ENCODE peak calls at places on chromosomes 6 and 20, in seven cellular contexts. S, M, F, D, R, O and U are unnamed samples.
A peak's percentile ranks its signal among the peaks of the same experiment; 100 is the strongest.

GRCh38 chr6:144566868-144567615 is 281.9 kb downstream of the UTRN start:
- DNase-seq in S (no peak), M (no peak), F (no peak), D (no peak), R (no peak), O (no peak), U (no peak)

GRCh38 chr6:141764388-141764787 is 368.3 kb upstream of the GJE1 start:
- DNase-seq in S (no peak), M (no peak), F (no peak), D (no peak), R (no peak), O (no peak), U (no peak)

GRCh38 chr6:20159781-20160540 is 52.3 kb downstream of the MBOAT1 start:
- DNase-seq in S (no peak), M (no peak), F (no peak), D (no peak), R (no peak), O (no peak), U (no peak)

GRCh38 chr6:44504321-44504761 is 116.8 kb downstream of the CDC5L start:
- DNase-seq in S (no peak), M (no peak), F (no peak), D (no peak), R (peak; percentile 63), O (no peak), U (no peak)

GRCh38 chr6:77467038-77467437 is 3.7 kb upstream of the HTR1B start:
- DNase-seq in S (no peak), M (no peak), F (no peak), D (no peak), R (peak; percentile 31), O (no peak), U (no peak)

GRCh38 chr20:10349118-10349517 is 84.9 kb downstream of the MKKS start:
- DNase-seq in S (no peak), M (no peak), F (no peak), D (no peak), R (no peak), O (no peak), U (no peak)

GRCh38 chr6:105790635-105791034 is 295.5 kb upstream of the PRDM1 start:
- DNase-seq in S (no peak), M (no peak), F (no peak), D (no peak), R (no peak), O (no peak), U (no peak)

GRCh38 chr6:33961686-33962085 is 157.9 kb upstream of the MLN start:
- DNase-seq in S (no peak), M (peak; percentile 21), F (no peak), D (no peak), R (no peak), O (no peak), U (no peak)

GRCh38 chr6:39941820-39942219 is 7.6 kb upstream of the MOCS1 start:
- DNase-seq in S (no peak), M (no peak), F (no peak), D (no peak), R (no peak), O (no peak), U (no peak)

GRCh38 chr6:83252717-83253116 is 59.6 kb downstream of the RWDD2A start:
- DNase-seq in S (no peak), M (no peak), F (no peak), D (no peak), R (peak; percentile 72), O (no peak), U (no peak)

GRCh38 chr20:51512645-51513044 is 29.9 kb downstream of the NFATC2 start:
- DNase-seq in S (no peak), M (no peak), F (no peak), D (no peak), R (no peak), O (no peak), U (no peak)

GRCh38 chr6:12769556-12770255 is 53.1 kb downstream of the PHACTR1 start:
- DNase-seq in S (no peak), M (no peak), F (no peak), D (no peak), R (no peak), O (no peak), U (no peak)

DNA sequence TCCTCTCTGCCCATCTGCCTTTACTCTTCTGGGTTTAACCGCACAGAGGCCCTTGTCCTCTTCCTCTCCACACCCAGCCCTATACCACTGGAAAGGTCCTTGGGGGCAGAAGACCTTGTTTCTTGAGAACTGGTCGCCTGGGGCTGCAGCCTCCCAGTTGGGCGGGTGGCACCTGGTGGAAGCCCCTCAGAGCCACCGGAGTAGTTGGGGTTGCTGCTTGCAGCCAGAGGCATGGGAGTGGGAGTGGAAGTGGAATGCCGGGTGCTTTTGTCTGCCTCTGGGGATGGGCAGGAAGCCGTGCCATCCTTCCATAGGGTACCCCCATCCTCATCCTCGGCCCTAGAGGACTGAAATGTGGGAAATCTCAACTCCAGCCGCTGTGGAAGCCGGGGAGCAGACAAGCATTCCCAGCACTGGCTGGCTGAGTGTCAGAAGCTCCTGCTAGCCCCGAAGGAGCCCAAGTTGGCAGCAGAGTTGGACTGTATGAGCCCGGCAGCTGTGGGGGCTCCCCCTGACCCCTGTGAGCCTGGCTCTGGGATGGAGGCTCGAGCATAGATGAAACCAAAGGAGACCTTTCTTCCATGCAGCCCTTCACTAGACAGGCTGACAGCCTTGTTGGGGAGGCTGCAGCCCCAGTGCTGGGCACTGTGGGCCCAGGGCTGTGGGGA is 1.2 kb downstream of the VSTM2L start:
- DNase-seq in S (no peak), M (no peak), F (no peak), D (no peak), R (no peak), O (no peak), U (no peak)
- H3K4me1 ChIP-seq in S (no peaks in the 10 kb centered on the region), M (peaks cover 8% of the 10 kb centered on the region), F (peaks cover 14% of the 10 kb centered on the region), D (no peaks in the 10 kb centered on the region), R (peaks cover 3% of the 10 kb centered on the region), O (peaks cover 26% of the 10 kb centered on the region), U (no peaks in the 10 kb centered on the region)

GRCh38 chr6:1394591-1395463 is 5.5 kb downstream of the FOXF2 start:
- DNase-seq in S (no peak), M (peak; percentile 24), F (no peak), D (no peak), R (peak; percentile 66), O (no peak), U (no peak)
- H3K4me3 ChIP-seq in S (no peak overlapping the region), M (no peak overlapping the region), F (no peak overlapping the region), D (no peak overlapping the region), R (peak overlapping the region; percentile 99), O (no peak overlapping the region), U (no peak overlapping the region)

DNA sequence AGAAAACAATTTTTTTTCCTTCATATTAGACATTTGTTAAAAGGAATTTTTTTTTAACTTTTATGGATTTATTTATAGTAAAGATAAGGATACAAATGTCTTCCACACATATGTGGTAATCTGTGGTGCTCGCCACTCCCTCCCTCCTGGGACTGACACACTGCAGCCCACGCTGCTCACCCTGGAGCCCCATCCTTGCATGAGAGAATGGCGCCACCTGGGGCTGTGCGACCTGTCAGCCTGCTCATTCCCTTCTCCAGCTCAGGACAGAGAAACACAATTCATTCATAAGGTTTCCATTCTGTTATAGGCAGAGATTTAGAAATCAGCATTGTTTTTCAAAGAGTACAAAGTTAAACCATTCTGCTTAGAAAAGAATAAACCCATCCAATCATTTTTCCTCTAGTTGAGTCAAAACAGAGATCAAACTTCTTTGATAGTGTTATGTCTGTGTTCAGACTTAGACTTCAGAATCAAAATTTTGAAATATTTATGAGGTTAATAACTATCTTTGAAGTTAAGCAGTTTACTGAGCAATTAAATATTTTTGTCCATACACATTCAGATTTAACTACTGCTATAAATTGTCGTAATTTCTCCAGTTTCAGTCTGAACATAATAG is 42.8 kb upstream of the DYNLRB1 start:
- DNase-seq in S (no peak), M (peak; percentile 66), F (peak; percentile 26), D (no peak), R (peak; percentile 57), O (peak; percentile 38), U (no peak)
- H3K27ac ChIP-seq in S (no peak overlapping the region), M (no peak overlapping the region), F (peak overlapping the region; percentile 22), D (no peak overlapping the region), R (no peak overlapping the region), O (peak overlapping the region; percentile 10), U (no peak overlapping the region)

DNA sequence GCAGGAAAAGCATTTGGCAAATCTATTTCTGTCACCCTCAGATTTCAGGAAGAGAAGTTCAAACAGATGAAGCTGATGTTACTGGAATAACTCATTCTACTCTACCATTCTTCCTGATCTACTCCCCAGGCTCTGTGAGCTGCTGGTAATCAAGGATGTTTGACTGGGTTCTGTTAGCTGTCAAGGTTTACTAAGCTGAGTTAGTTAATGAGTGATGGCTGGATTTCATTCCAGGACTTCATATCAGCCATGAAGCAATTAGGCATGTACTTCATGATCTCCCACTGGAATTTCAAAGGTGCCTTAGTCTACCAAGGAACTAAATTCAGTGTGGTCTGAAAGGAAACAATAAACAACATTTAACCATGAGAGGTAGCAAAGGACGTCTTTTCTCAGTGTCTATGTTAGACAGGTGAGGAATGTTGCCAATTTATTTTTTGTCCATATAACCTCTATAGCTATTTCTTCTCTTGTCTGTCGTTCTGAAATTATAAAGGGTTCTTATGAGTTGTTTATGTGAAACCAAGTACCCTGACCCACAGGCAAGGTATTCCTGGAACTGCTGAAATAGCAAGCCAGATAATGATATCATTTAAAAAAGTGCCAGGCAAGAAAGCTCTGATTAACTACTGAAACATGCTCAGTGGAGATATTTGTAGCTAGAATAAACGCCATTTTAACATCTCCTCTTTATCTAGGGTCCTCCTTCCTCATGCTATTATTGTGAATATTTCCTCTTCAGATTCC is 112.9 kb downstream of the BACH2 start:
- DNase-seq in S (no peak), M (no peak), F (no peak), D (no peak), R (no peak), O (no peak), U (no peak)
- H3K4me1 ChIP-seq in S (peaks cover under 1% of the 10 kb centered on the region), M (peaks cover 21% of the 10 kb centered on the region), F (peaks cover 45% of the 10 kb centered on the region), D (peaks cover 17% of the 10 kb centered on the region), R (peaks cover 5% of the 10 kb centered on the region), O (peaks cover 55% of the 10 kb centered on the region), U (peaks cover 72% of the 10 kb centered on the region)

GRCh38 chr6:7532232-7532631 is 9.2 kb upstream of the DSP start:
- DNase-seq in S (no peak), M (no peak), F (no peak), D (no peak), R (no peak), O (no peak), U (no peak)
- H3K4me3 ChIP-seq in S (no peak overlapping the region), M (no peak overlapping the region), F (no peak overlapping the region), D (no peak overlapping the region), R (no peak overlapping the region), O (no peak overlapping the region), U (no peak overlapping the region)

DNA sequence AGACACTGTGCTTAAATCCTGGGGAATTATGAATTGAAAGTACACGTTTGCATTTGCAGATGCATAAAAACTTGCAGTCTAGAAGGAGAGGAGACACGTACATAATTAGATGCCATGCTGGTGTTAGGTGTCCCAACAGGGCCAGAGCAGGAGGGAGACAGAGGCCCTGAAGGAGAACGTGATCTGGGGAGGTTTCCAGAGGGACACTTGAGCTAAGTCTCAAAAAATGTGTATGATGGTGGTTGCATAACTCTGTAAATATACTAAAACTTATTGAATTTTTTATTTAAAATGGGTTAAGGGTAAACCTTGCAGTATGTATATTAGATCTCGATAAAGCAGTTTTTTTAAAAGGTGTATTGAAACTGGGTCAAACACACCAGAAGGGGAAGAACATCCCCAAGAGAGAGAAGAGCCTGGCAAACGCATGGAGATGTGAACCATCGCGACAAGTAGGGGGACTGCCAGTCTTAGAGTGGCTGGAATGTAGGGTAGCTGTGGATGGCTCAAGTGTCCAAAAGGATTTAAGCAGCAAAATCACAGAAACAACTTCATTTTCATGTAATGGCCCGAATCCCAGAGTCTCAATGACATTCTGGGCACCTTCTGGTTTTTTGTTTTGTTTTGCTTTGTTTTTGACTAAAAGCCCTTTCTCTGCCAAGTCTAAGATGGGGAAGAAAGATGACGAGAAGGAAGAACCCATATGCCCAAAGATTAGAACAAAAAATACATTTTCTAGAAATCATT is 15.3 kb downstream of the TRAF3IP2 start:
- DNase-seq in S (no peak), M (no peak), F (no peak), D (no peak), R (peak; percentile 64), O (no peak), U (no peak)
- H3K27ac ChIP-seq in S (peak overlapping the region; percentile 24), M (no peak overlapping the region), F (peak overlapping the region; percentile 43), D (no peak overlapping the region), R (peak overlapping the region; percentile 98), O (peak overlapping the region; percentile 57), U (no peak overlapping the region)